ENCODE peak calls at places on chromosomes 4 and X, in five cellular contexts. One of them, this sample, is unnamed.

GRCh38 chrX:45110494-45110893 is 90.2 kb downstream of the DIPK2B start:
- DNase-seq in endodermal cell: no peak
- DNase-seq in choroid plexus epithelial cell: no peak
- DNase-seq in AG10803: no peak
- DNase-seq in fibroblast of lung: no peak
- DNase-seq in this sample: no peak

GRCh38 chr4:164383187-164384181 is 370.4 kb upstream of the SMIM31 start:
- DNase-seq in endodermal cell: peak
- DNase-seq in choroid plexus epithelial cell: peak
- DNase-seq in AG10803: no peak
- DNase-seq in fibroblast of lung: peak
- DNase-seq in this sample: peak

GRCh38 chrX:123854329-123854728 is 5.5 kb upstream of the XIAP start:
- DNase-seq in endodermal cell: no peak
- DNase-seq in choroid plexus epithelial cell: no peak
- DNase-seq in AG10803: peak
- DNase-seq in fibroblast of lung: peak
- DNase-seq in this sample: peak

GRCh38 chr4:69744157-69744478 is 16.3 kb downstream of the SULT1B1 start:
- DNase-seq in endodermal cell: no peak
- DNase-seq in choroid plexus epithelial cell: no peak
- DNase-seq in AG10803: no peak
- DNase-seq in fibroblast of lung: no peak
- DNase-seq in this sample: no peak

GRCh38 chrX:154505726-154506125 is 10.3 kb downstream of the FAM3A start:
- DNase-seq in endodermal cell: no peak
- DNase-seq in choroid plexus epithelial cell: peak
- DNase-seq in AG10803: peak
- DNase-seq in fibroblast of lung: peak
- DNase-seq in this sample: peak

GRCh38 chr4:164700471-164700870 is 53.5 kb upstream of the SMIM31 start:
- DNase-seq in endodermal cell: peak
- DNase-seq in choroid plexus epithelial cell: no peak
- DNase-seq in AG10803: no peak
- DNase-seq in fibroblast of lung: no peak
- DNase-seq in this sample: no peak

GRCh38 chr4:41647368-41647767 is 101.2 kb downstream of the PHOX2B start:
- DNase-seq in endodermal cell: no peak
- DNase-seq in choroid plexus epithelial cell: no peak
- DNase-seq in AG10803: no peak
- DNase-seq in fibroblast of lung: no peak
- DNase-seq in this sample: no peak

GRCh38 chr4:38111717-38112116 is 151.5 kb downstream of the PTTG2 start:
- DNase-seq in endodermal cell: no peak
- DNase-seq in choroid plexus epithelial cell: no peak
- DNase-seq in AG10803: no peak
- DNase-seq in fibroblast of lung: no peak
- DNase-seq in this sample: no peak

GRCh38 chr4:25377572-25377882 is 464 bp downstream of the ANAPC4 start:
- DNase-seq in endodermal cell: no peak
- DNase-seq in choroid plexus epithelial cell: no peak
- DNase-seq in AG10803: no peak
- DNase-seq in fibroblast of lung: no peak
- DNase-seq in this sample: peak

GRCh38 chrX:34365482-34365881 is 233.4 kb upstream of the FAM47A start:
- DNase-seq in endodermal cell: peak
- DNase-seq in choroid plexus epithelial cell: peak
- DNase-seq in AG10803: peak
- DNase-seq in fibroblast of lung: no peak
- DNase-seq in this sample: peak

GRCh38 chr4:673349-674091 is 556 bp downstream of the ATP5ME start:
- DNase-seq in endodermal cell: no peak
- DNase-seq in choroid plexus epithelial cell: no peak
- DNase-seq in AG10803: peak
- DNase-seq in fibroblast of lung: no peak
- DNase-seq in this sample: no peak

GRCh38 chr4:23889814-23890269 is at the start of gene PPARGC1A:
- DNase-seq in endodermal cell: peak
- DNase-seq in choroid plexus epithelial cell: peak
- DNase-seq in AG10803: no peak
- DNase-seq in fibroblast of lung: peak
- DNase-seq in this sample: peak

GRCh38 chrX:12002876-12003275 is 135.4 kb upstream of the FRMPD4 start:
- DNase-seq in endodermal cell: no peak
- DNase-seq in choroid plexus epithelial cell: no peak
- DNase-seq in AG10803: no peak
- DNase-seq in fibroblast of lung: peak
- DNase-seq in this sample: no peak

GRCh38 chrX:154714925-154715324 is 36.0 kb downstream of the GAB3 start:
- DNase-seq in endodermal cell: peak
- DNase-seq in choroid plexus epithelial cell: peak
- DNase-seq in AG10803: peak
- DNase-seq in fibroblast of lung: no peak
- DNase-seq in this sample: peak

GRCh38 chrX:40243699-40244098 is 145.9 kb upstream of the BCOR start:
- DNase-seq in endodermal cell: no peak
- DNase-seq in choroid plexus epithelial cell: no peak
- DNase-seq in AG10803: no peak
- DNase-seq in fibroblast of lung: no peak
- DNase-seq in this sample: no peak

GRCh38 chrX:118839334-118839958 is 15.8 kb downstream of the ZCCHC12 start:
- DNase-seq in endodermal cell: peak
- DNase-seq in choroid plexus epithelial cell: peak
- DNase-seq in AG10803: peak
- DNase-seq in fibroblast of lung: peak
- DNase-seq in this sample: peak

GRCh38 chr4:67198757-67199156 is 346.5 kb downstream of the CENPC start:
- DNase-seq in endodermal cell: no peak
- DNase-seq in choroid plexus epithelial cell: peak
- DNase-seq in AG10803: no peak
- DNase-seq in fibroblast of lung: peak
- DNase-seq in this sample: peak
- TF ChIP-seq CTCF in endodermal cell: peak
- TF ChIP-seq CTCF in choroid plexus epithelial cell: peak
- TF ChIP-seq CTCF in AG10803: no peak
- TF ChIP-seq CTCF in fibroblast of lung: no peak
- TF ChIP-seq CTCF in this sample: peak

GRCh38 chr4:137543198-137543597 is 10.9 kb upstream of the PCDH18 start:
- DNase-seq in endodermal cell: peak
- DNase-seq in choroid plexus epithelial cell: no peak
- DNase-seq in AG10803: no peak
- DNase-seq in fibroblast of lung: no peak
- DNase-seq in this sample: no peak
- H3K4me3 ChIP-seq in endodermal cell: no peak
- H3K4me3 ChIP-seq in choroid plexus epithelial cell: no peak
- H3K4me3 ChIP-seq in AG10803: no peak
- H3K4me3 ChIP-seq in fibroblast of lung: no peak
- H3K4me3 ChIP-seq in this sample: no peak

GRCh38 chr4:2280531-2281300 is 18.8 kb upstream of the MXD4 start:
- DNase-seq in endodermal cell: no peak
- DNase-seq in choroid plexus epithelial cell: no peak
- DNase-seq in AG10803: no peak
- DNase-seq in fibroblast of lung: no peak
- DNase-seq in this sample: no peak
- TF ChIP-seq CTCF in endodermal cell: no peak
- TF ChIP-seq CTCF in choroid plexus epithelial cell: peak
- TF ChIP-seq CTCF in AG10803: no peak
- TF ChIP-seq CTCF in fibroblast of lung: no peak
- TF ChIP-seq CTCF in this sample: no peak

GRCh38 chr4:55920571-55920970 is 28.2 kb upstream of the CEP135 start:
- DNase-seq in endodermal cell: no peak
- DNase-seq in choroid plexus epithelial cell: peak
- DNase-seq in AG10803: peak
- DNase-seq in fibroblast of lung: no peak
- DNase-seq in this sample: no peak
- H3K4me3 ChIP-seq in endodermal cell: no peak
- H3K4me3 ChIP-seq in choroid plexus epithelial cell: no peak
- H3K4me3 ChIP-seq in AG10803: no peak
- H3K4me3 ChIP-seq in fibroblast of lung: no peak
- H3K4me3 ChIP-seq in this sample: no peak

GRCh38 chr4:148286043-148286442 is 156.2 kb downstream of the NR3C2 start:
- DNase-seq in endodermal cell: no peak
- DNase-seq in choroid plexus epithelial cell: no peak
- DNase-seq in AG10803: no peak
- DNase-seq in fibroblast of lung: no peak
- DNase-seq in this sample: no peak

GRCh38 chr4:148287111-148287510 is 155.1 kb downstream of the NR3C2 start:
- DNase-seq in endodermal cell: no peak
- DNase-seq in choroid plexus epithelial cell: no peak
- DNase-seq in AG10803: no peak
- DNase-seq in fibroblast of lung: no peak
- DNase-seq in this sample: no peak

GRCh38 chr4:148288448-148288847 is 153.8 kb downstream of the NR3C2 start:
- DNase-seq in endodermal cell: no peak
- DNase-seq in choroid plexus epithelial cell: no peak
- DNase-seq in AG10803: no peak
- DNase-seq in fibroblast of lung: no peak
- DNase-seq in this sample: no peak

GRCh38 chr4:148283665-148284064 is 158.5 kb downstream of the NR3C2 start:
- DNase-seq in endodermal cell: no peak
- DNase-seq in choroid plexus epithelial cell: no peak
- DNase-seq in AG10803: no peak
- DNase-seq in fibroblast of lung: no peak
- DNase-seq in this sample: no peak

DNA sequence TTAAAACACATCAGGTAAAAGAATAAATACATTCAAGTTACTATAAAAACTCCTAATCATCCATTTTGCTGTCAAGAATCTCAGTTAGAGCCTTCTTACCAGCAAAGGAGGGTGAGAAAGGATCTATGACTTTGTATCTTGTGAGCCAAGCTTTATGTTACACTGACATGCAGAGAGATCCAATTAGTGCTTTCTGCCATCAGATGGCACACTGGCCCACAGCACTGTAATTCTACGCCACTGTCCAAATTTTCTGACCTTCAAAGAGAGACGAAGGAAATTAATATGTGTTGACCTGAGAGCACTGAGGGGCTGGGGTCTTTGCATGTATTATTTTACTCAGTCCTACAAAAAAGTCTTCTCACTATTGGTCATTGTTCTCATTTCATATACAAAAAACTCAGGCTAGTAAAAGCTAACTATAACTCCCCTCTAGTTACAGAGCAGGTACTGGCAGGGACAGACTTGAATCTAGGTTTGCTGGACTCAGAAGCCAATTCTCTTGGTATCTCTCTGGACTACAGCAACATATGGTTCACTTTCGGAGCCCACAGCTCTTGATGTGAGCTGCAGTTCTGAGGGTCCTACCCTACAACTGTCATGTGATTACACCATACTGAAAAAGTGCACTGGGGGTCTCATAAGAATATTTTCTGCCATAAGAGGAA is 157.6 kb downstream of the NR3C2 start:
- DNase-seq in endodermal cell: no peak
- DNase-seq in choroid plexus epithelial cell: peak
- DNase-seq in AG10803: no peak
- DNase-seq in fibroblast of lung: peak
- DNase-seq in this sample: no peak
- TF ChIP-seq CTCF in endodermal cell: peak
- TF ChIP-seq CTCF in choroid plexus epithelial cell: peak
- TF ChIP-seq CTCF in AG10803: no peak
- TF ChIP-seq CTCF in fibroblast of lung: peak
- TF ChIP-seq CTCF in this sample: peak

DNA sequence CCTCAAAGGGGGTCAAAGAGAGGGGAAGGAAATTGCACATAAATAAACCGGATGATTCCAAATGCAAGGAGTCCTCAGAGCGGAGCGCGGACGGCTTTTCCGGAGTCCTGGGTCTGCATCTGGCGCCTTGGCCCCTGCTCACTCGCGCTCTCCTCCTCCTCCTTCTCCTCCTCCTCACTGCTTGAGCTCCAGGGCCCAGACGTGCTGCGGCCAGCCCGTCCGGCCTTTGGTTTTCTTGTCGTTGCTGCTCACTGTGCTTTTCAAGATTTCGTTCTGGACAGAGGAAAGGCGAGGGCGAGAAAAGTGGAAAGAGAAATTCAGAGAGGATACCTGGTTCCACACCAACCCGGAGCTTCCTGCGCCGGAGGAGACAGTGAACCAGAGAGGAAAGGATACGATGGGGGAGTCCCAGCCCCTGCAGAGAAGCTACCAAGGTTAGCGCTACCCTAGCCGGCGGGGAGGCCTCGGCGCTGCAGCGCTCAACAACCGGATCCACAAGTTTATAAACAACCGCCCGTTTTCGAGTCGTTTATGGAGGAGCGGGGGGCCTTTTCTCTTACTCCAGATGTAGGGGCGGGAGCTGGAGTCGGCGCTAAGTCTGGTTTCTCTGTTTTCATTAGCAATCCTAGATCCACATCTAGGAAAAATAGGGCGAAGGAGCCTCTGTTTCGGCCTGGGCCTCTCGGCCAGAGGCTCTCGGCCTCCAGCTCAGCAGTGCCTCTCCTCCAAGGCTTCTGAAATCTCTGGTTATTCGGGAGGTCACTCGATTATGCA is 2.7 kb downstream of the HAND2 start:
- DNase-seq in endodermal cell: peak
- DNase-seq in choroid plexus epithelial cell: no peak
- DNase-seq in AG10803: peak
- DNase-seq in fibroblast of lung: no peak
- DNase-seq in this sample: no peak
- H3K4me3 ChIP-seq in endodermal cell: no peak
- H3K4me3 ChIP-seq in choroid plexus epithelial cell: no peak
- H3K4me3 ChIP-seq in AG10803: peak
- H3K4me3 ChIP-seq in fibroblast of lung: no peak
- H3K4me3 ChIP-seq in this sample: no peak

GRCh38 chrX:107672955-107673378 is 44.7 kb downstream of the PRPS1 start:
- DNase-seq in endodermal cell: peak
- DNase-seq in choroid plexus epithelial cell: peak
- DNase-seq in AG10803: peak
- DNase-seq in fibroblast of lung: peak
- DNase-seq in this sample: peak
- TF ChIP-seq CTCF in endodermal cell: peak
- TF ChIP-seq CTCF in choroid plexus epithelial cell: peak
- TF ChIP-seq CTCF in AG10803: peak
- TF ChIP-seq CTCF in fibroblast of lung: peak
- TF ChIP-seq CTCF in this sample: peak

This sample was measured in astrocyte of the spinal cord.